ENCODE peak calls at places on chromosome 13, in seven cellular contexts. One of them, this sample, is unnamed.

GRCh38 chr13:36912983-36913382 is 7.1 kb downstream of the SMAD9 start:
- DNase-seq in transverse colon: no peak
- DNase-seq in A549: no peak
- DNase-seq in ovary: no peak
- DNase-seq in HepG2: no peak
- DNase-seq in suprapubic skin: no peak
- DNase-seq in tibial nerve: no peak
- DNase-seq in this sample: no peak

GRCh38 chr13:40653558-40654318 is 12.7 kb downstream of the FOXO1 start:
- DNase-seq in transverse colon: no peak
- DNase-seq in A549: no peak
- DNase-seq in ovary: no peak
- DNase-seq in HepG2: no peak
- DNase-seq in suprapubic skin: no peak
- DNase-seq in tibial nerve: no peak
- DNase-seq in this sample: no peak

GRCh38 chr13:107035186-107035585 is 467.2 kb upstream of the ARGLU1 start:
- DNase-seq in transverse colon: no peak
- DNase-seq in A549: no peak
- DNase-seq in ovary: no peak
- DNase-seq in HepG2: no peak
- DNase-seq in suprapubic skin: no peak
- DNase-seq in tibial nerve: no peak
- DNase-seq in this sample: no peak

GRCh38 chr13:84588023-84588422 is 705.7 kb upstream of the SLITRK1 start:
- DNase-seq in transverse colon: no peak
- DNase-seq in A549: no peak
- DNase-seq in ovary: no peak
- DNase-seq in HepG2: no peak
- DNase-seq in suprapubic skin: no peak
- DNase-seq in tibial nerve: no peak
- DNase-seq in this sample: no peak

GRCh38 chr13:113786262-113786841 is 27.3 kb downstream of the TMEM255B start:
- DNase-seq in transverse colon: no peak
- DNase-seq in A549: no peak
- DNase-seq in ovary: no peak
- DNase-seq in HepG2: no peak
- DNase-seq in suprapubic skin: no peak
- DNase-seq in tibial nerve: no peak
- DNase-seq in this sample: no peak

GRCh38 chr13:31413531-31413930 is 213.8 kb downstream of the B3GLCT start:
- DNase-seq in transverse colon: no peak
- DNase-seq in A549: no peak
- DNase-seq in ovary: no peak
- DNase-seq in HepG2: no peak
- DNase-seq in suprapubic skin: no peak
- DNase-seq in tibial nerve: no peak
- DNase-seq in this sample: no peak

GRCh38 chr13:27016871-27017270 is 154.7 kb downstream of the USP12 start:
- DNase-seq in transverse colon: peak
- DNase-seq in A549: no peak
- DNase-seq in ovary: no peak
- DNase-seq in HepG2: no peak
- DNase-seq in suprapubic skin: no peak
- DNase-seq in tibial nerve: no peak
- DNase-seq in this sample: no peak

GRCh38 chr13:33352520-33352919 is 67.0 kb upstream of the STARD13 start:
- DNase-seq in transverse colon: no peak
- DNase-seq in A549: no peak
- DNase-seq in ovary: no peak
- DNase-seq in HepG2: no peak
- DNase-seq in suprapubic skin: no peak
- DNase-seq in tibial nerve: no peak
- DNase-seq in this sample: peak

GRCh38 chr13:71606818-71607217 is 260.2 kb downstream of the DACH1 start:
- DNase-seq in transverse colon: no peak
- DNase-seq in A549: no peak
- DNase-seq in ovary: no peak
- DNase-seq in HepG2: no peak
- DNase-seq in suprapubic skin: no peak
- DNase-seq in tibial nerve: no peak
- DNase-seq in this sample: no peak

GRCh38 chr13:48873081-48873480 is 102.6 kb upstream of the FNDC3A start:
- DNase-seq in transverse colon: no peak
- DNase-seq in A549: no peak
- DNase-seq in ovary: no peak
- DNase-seq in HepG2: no peak
- DNase-seq in suprapubic skin: no peak
- DNase-seq in tibial nerve: no peak
- DNase-seq in this sample: no peak

GRCh38 chr13:102799544-102800144 is 725 bp downstream of the BIVM start:
- DNase-seq in transverse colon: peak
- DNase-seq in A549: peak
- DNase-seq in ovary: peak
- DNase-seq in HepG2: no peak
- DNase-seq in suprapubic skin: peak
- DNase-seq in tibial nerve: no peak
- DNase-seq in this sample: no peak

GRCh38 chr13:30052127-30052526 is 201.7 kb upstream of the UBL3 start:
- DNase-seq in transverse colon: no peak
- DNase-seq in A549: no peak
- DNase-seq in ovary: no peak
- DNase-seq in HepG2: no peak
- DNase-seq in suprapubic skin: no peak
- DNase-seq in tibial nerve: no peak
- DNase-seq in this sample: no peak

GRCh38 chr13:36432106-36432544 is at the start of gene CCNA1:
- DNase-seq in transverse colon: no peak
- DNase-seq in A549: no peak
- DNase-seq in ovary: no peak
- DNase-seq in HepG2: no peak
- DNase-seq in suprapubic skin: peak
- DNase-seq in tibial nerve: no peak
- DNase-seq in this sample: peak

GRCh38 chr13:40796649-40797048 is 7.2 kb downstream of the SLC25A15 start:
- DNase-seq in transverse colon: no peak
- DNase-seq in A549: no peak
- DNase-seq in ovary: no peak
- DNase-seq in HepG2: no peak
- DNase-seq in suprapubic skin: no peak
- DNase-seq in tibial nerve: no peak
- DNase-seq in this sample: no peak

GRCh38 chr13:45328661-45329105 is 12.3 kb downstream of the TPT1 start:
- DNase-seq in transverse colon: no peak
- DNase-seq in A549: no peak
- DNase-seq in ovary: no peak
- DNase-seq in HepG2: no peak
- DNase-seq in suprapubic skin: no peak
- DNase-seq in tibial nerve: no peak
- DNase-seq in this sample: no peak

GRCh38 chr13:84973661-84974060 is 825.6 kb downstream of the SLITRK6 start:
- DNase-seq in transverse colon: no peak
- DNase-seq in A549: no peak
- DNase-seq in ovary: no peak
- DNase-seq in HepG2: no peak
- DNase-seq in suprapubic skin: no peak
- DNase-seq in tibial nerve: no peak
- DNase-seq in this sample: no peak

GRCh38 chr13:89227356-89227755 is 1556.2 kb downstream of the SLITRK5 start:
- DNase-seq in transverse colon: no peak
- DNase-seq in A549: no peak
- DNase-seq in ovary: no peak
- DNase-seq in HepG2: no peak
- DNase-seq in suprapubic skin: no peak
- DNase-seq in tibial nerve: no peak
- DNase-seq in this sample: no peak

GRCh38 chr13:103238441-103238840 is 172.2 kb upstream of the SLC10A2 start:
- DNase-seq in transverse colon: no peak
- DNase-seq in A549: no peak
- DNase-seq in ovary: no peak
- DNase-seq in HepG2: no peak
- DNase-seq in suprapubic skin: no peak
- DNase-seq in tibial nerve: no peak
- DNase-seq in this sample: no peak

DNA sequence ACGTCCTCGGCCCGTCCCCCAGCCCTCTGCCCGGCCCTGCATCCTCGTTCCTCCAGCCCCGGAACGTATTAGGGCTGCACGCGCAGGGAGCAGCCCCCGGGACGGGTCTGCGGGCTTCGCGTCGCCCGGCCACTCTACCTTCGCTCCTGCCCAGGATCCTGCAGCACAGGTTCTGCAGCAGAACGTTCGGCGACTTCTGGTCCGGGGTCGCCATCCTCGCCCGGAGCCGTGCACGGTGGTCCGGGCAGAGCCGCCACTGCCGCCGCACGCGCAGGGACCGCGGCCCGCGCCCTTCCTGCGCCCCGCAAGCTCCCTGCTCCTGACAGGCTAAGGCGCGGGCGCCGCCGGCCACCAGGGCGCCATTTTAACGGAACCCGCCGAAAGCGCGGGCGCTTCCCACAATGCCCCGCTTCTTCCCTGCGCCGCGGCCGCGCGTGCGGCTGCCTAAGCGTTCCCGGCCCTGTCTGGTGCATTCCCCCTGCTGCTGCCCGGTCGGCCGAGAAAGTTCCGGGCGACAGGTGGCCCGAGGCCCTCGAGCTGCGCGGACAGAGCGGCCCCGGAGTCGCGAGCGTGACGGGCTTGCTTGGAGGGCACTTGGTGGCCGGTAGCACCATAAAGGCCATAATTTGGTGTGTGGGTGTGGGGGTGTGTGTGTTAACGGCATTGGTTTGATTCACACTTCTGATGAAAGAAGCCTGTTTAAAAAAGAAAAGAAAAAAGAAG is at the start of gene TUBGCP3:
- DNase-seq in transverse colon: peak
- DNase-seq in A549: peak
- DNase-seq in ovary: peak
- DNase-seq in HepG2: peak
- DNase-seq in suprapubic skin: peak
- DNase-seq in tibial nerve: peak
- DNase-seq in this sample: peak
- TF ChIP-seq EP300 in transverse colon: no peak
- TF ChIP-seq EP300 in A549: no peak
- TF ChIP-seq EP300 in ovary: no peak
- TF ChIP-seq EP300 in HepG2: peak
- TF ChIP-seq EP300 in suprapubic skin: no peak
- TF ChIP-seq EP300 in tibial nerve: peak
- TF ChIP-seq EP300 in this sample: no peak

GRCh38 chr13:24274452-24274971 is 34.9 kb upstream of the C1QTNF9 start:
- DNase-seq in transverse colon: peak
- DNase-seq in A549: no peak
- DNase-seq in ovary: peak
- DNase-seq in HepG2: no peak
- DNase-seq in suprapubic skin: no peak
- DNase-seq in tibial nerve: no peak
- DNase-seq in this sample: no peak
- TF ChIP-seq EP300 in transverse colon: no peak
- TF ChIP-seq EP300 in A549: no peak
- TF ChIP-seq EP300 in ovary: no peak
- TF ChIP-seq EP300 in HepG2: no peak
- TF ChIP-seq EP300 in suprapubic skin: no peak
- TF ChIP-seq EP300 in tibial nerve: no peak
- TF ChIP-seq EP300 in this sample: no peak

DNA sequence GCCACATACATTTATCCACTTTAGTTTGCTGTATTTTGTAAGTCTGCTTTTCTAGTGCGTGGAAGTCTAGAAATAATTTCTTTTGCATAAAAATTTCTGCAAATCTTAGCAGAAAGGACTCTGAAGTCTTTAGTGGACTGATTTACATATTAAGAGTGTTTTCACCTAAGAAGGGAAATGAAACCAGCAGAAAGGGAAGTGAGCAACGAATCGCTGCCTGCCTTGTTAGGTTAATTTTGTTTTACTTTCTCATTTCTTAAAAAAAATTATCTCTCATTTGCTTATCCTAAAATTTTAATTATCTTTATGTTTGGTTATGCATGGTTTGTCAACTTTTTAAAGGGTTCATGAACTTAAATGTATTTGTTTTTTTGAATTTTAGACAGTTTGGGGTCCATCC is 767 bp upstream of the GPR18 start:
- DNase-seq in transverse colon: no peak
- DNase-seq in A549: no peak
- DNase-seq in ovary: no peak
- DNase-seq in HepG2: no peak
- DNase-seq in suprapubic skin: no peak
- DNase-seq in tibial nerve: no peak
- DNase-seq in this sample: no peak
- TF ChIP-seq EP300 in transverse colon: no peak
- TF ChIP-seq EP300 in A549: no peak
- TF ChIP-seq EP300 in ovary: no peak
- TF ChIP-seq EP300 in HepG2: no peak
- TF ChIP-seq EP300 in suprapubic skin: no peak
- TF ChIP-seq EP300 in tibial nerve: no peak
- TF ChIP-seq EP300 in this sample: no peak

GRCh38 chr13:111048387-111048786 is 66.7 kb upstream of the ARHGEF7 start:
- DNase-seq in transverse colon: no peak
- DNase-seq in A549: no peak
- DNase-seq in ovary: no peak
- DNase-seq in HepG2: no peak
- DNase-seq in suprapubic skin: no peak
- DNase-seq in tibial nerve: no peak
- DNase-seq in this sample: no peak

GRCh38 chr13:111050539-111050879 is 64.6 kb upstream of the ARHGEF7 start:
- DNase-seq in transverse colon: no peak
- DNase-seq in A549: no peak
- DNase-seq in ovary: no peak
- DNase-seq in HepG2: no peak
- DNase-seq in suprapubic skin: no peak
- DNase-seq in tibial nerve: no peak
- DNase-seq in this sample: no peak

GRCh38 chr13:111049791-111050538 is 65.1 kb upstream of the ARHGEF7 start:
- DNase-seq in transverse colon: no peak
- DNase-seq in A549: no peak
- DNase-seq in ovary: peak
- DNase-seq in HepG2: no peak
- DNase-seq in suprapubic skin: no peak
- DNase-seq in tibial nerve: peak
- DNase-seq in this sample: no peak

GRCh38 chr13:111051041-111051440 is 64.1 kb upstream of the ARHGEF7 start:
- DNase-seq in transverse colon: no peak
- DNase-seq in A549: no peak
- DNase-seq in ovary: no peak
- DNase-seq in HepG2: no peak
- DNase-seq in suprapubic skin: no peak
- DNase-seq in tibial nerve: no peak
- DNase-seq in this sample: no peak

DNA sequence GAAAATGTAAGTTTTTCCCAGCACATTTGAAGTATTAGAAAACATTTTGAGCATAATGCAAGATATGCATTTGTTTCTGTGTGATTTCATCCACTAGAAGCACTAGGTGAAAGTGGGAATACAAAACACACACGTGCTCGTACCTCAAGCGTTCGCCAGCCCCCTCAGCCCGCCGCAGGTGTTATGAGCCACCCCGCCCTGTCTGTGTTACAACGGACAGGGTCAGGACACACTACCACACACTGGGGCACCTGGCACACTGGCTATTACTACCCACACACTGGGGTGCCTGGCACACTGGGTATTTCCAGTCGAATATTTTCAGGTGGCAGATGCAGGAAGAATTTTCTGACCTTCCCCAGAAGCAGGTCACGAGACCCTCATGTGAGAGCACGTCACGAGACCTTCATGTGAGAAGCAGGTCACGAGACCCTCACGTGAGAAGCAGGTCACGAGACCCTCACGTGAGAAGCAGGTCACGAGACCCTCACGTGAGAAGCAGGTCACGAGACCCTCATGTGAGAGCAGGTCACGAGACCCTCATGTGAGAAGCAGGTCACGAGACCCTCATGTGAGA is 63.4 kb upstream of the ARHGEF7 start:
- DNase-seq in transverse colon: no peak
- DNase-seq in A549: no peak
- DNase-seq in ovary: no peak
- DNase-seq in HepG2: no peak
- DNase-seq in suprapubic skin: no peak
- DNase-seq in tibial nerve: no peak
- DNase-seq in this sample: no peak
- TF ChIP-seq EP300 in transverse colon: no peak
- TF ChIP-seq EP300 in A549: no peak
- TF ChIP-seq EP300 in ovary: no peak
- TF ChIP-seq EP300 in HepG2: no peak
- TF ChIP-seq EP300 in suprapubic skin: no peak
- TF ChIP-seq EP300 in tibial nerve: no peak
- TF ChIP-seq EP300 in this sample: no peak